ENCODE peak calls at places on chromosomes 1 and 21, in five cellular contexts. One of them, this sample, is unnamed.
A peak's percentile ranks its signal among the peaks of the same experiment; 100 is the strongest.

GRCh38 chr1:73065585-73065984 is 783.2 kb upstream of the NEGR1 start:
- DNase-seq in suprapubic skin: no peak
- DNase-seq in K562: no peak
- DNase-seq in breast epithelium: no peak
- DNase-seq in HepG2: no peak
- DNase-seq in this sample: no peak

GRCh38 chr1:229108598-229109201 is 162.2 kb upstream of the RAB4A start:
- DNase-seq in suprapubic skin: peak; percentile 56
- DNase-seq in HepG2: peak; percentile 33
- DNase-seq in breast epithelium: no peak
- DNase-seq in K562: no peak
- DNase-seq in this sample: no peak

GRCh38 chr21:46354046-46354445 is 30.1 kb downstream of the PCNT start:
- DNase-seq in HepG2: no peak
- DNase-seq in breast epithelium: no peak
- DNase-seq in suprapubic skin: no peak
- DNase-seq in K562: no peak
- DNase-seq in this sample: no peak

GRCh38 chr1:212635141-212635601 is 26.6 kb downstream of the ATF3 start:
- DNase-seq in HepG2: no peak
- DNase-seq in K562: no peak
- DNase-seq in breast epithelium: no peak
- DNase-seq in suprapubic skin: peak; percentile 37
- DNase-seq in this sample: no peak

GRCh38 chr1:230169454-230170152 is 102.6 kb downstream of the GALNT2 start:
- DNase-seq in HepG2: no peak
- DNase-seq in breast epithelium: no peak
- DNase-seq in suprapubic skin: no peak
- DNase-seq in K562: no peak
- DNase-seq in this sample: no peak

GRCh38 chr1:8384577-8384976 is 66.7 kb downstream of the SLC45A1 start:
- DNase-seq in K562: no peak
- DNase-seq in suprapubic skin: no peak
- DNase-seq in breast epithelium: no peak
- DNase-seq in HepG2: no peak
- DNase-seq in this sample: no peak

GRCh38 chr21:16358784-16359183 is 629.0 kb downstream of the USP25 start:
- DNase-seq in HepG2: no peak
- DNase-seq in K562: no peak
- DNase-seq in breast epithelium: no peak
- DNase-seq in suprapubic skin: no peak
- DNase-seq in this sample: no peak

GRCh38 chr1:54681396-54681795 is 34.3 kb upstream of the TTC4 start:
- DNase-seq in suprapubic skin: no peak
- DNase-seq in breast epithelium: no peak
- DNase-seq in HepG2: no peak
- DNase-seq in K562: no peak
- DNase-seq in this sample: no peak

GRCh38 chr1:32240140-32240951 is 6.7 kb upstream of the FAM167B start:
- DNase-seq in suprapubic skin: peak; percentile 86
- DNase-seq in K562: no peak
- DNase-seq in HepG2: no peak
- DNase-seq in breast epithelium: peak; percentile 75
- DNase-seq in this sample: no peak

GRCh38 chr1:44377925-44378784 is 23.1 kb upstream of the ERI3 start:
- DNase-seq in K562: peak; percentile 74
- DNase-seq in HepG2: peak; percentile 67
- DNase-seq in suprapubic skin: no peak
- DNase-seq in breast epithelium: no peak
- DNase-seq in this sample: peak; percentile 31

GRCh38 chr1:111739222-111739983 is at the start of gene INKA2:
- DNase-seq in K562: peak; percentile 96
- DNase-seq in HepG2: peak; percentile 83
- DNase-seq in breast epithelium: peak; percentile 83
- DNase-seq in suprapubic skin: peak; percentile 95
- DNase-seq in this sample: peak; percentile 83

GRCh38 chr21:42395910-42396625 is at the start of gene TMPRSS3:
- DNase-seq in breast epithelium: peak; percentile 89
- DNase-seq in suprapubic skin: no peak
- DNase-seq in HepG2: no peak
- DNase-seq in K562: no peak
- DNase-seq in this sample: no peak

GRCh38 chr1:30682396-30683275 is 40.7 kb downstream of the MATN1 start:
- DNase-seq in HepG2: no peak
- DNase-seq in suprapubic skin: peak; percentile 70
- DNase-seq in K562: no peak
- DNase-seq in breast epithelium: no peak
- DNase-seq in this sample: no peak

GRCh38 chr1:31764307-31765040 is at the start of gene ADGRB2:
- DNase-seq in suprapubic skin: no peak
- DNase-seq in breast epithelium: no peak
- DNase-seq in HepG2: no peak
- DNase-seq in K562: peak; percentile 74
- DNase-seq in this sample: no peak

GRCh38 chr1:55288245-55288644 is 73.1 kb upstream of the USP24 start:
- DNase-seq in suprapubic skin: no peak
- DNase-seq in HepG2: no peak
- DNase-seq in K562: no peak
- DNase-seq in breast epithelium: no peak
- DNase-seq in this sample: peak; percentile 38

GRCh38 chr1:55369474-55369873 is 154.3 kb upstream of the USP24 start:
- DNase-seq in K562: no peak
- DNase-seq in suprapubic skin: no peak
- DNase-seq in breast epithelium: no peak
- DNase-seq in HepG2: no peak
- DNase-seq in this sample: no peak

GRCh38 chr1:31792541-31792940 is 23.3 kb downstream of the SPOCD1 start:
- DNase-seq in K562: no peak
- DNase-seq in suprapubic skin: peak; percentile 47
- DNase-seq in breast epithelium: no peak
- DNase-seq in HepG2: no peak
- DNase-seq in this sample: no peak

GRCh38 chr1:6041432-6042062 is 4.1 kb upstream of the KCNAB2 start:
- DNase-seq in suprapubic skin: no peak
- DNase-seq in K562: peak; percentile 79
- DNase-seq in HepG2: no peak
- DNase-seq in breast epithelium: no peak
- DNase-seq in this sample: peak; percentile 58

GRCh38 chr1:178119623-178120022 is 25.7 kb downstream of the RASAL2 start:
- DNase-seq in HepG2: no peak
- DNase-seq in suprapubic skin: no peak
- DNase-seq in K562: no peak
- DNase-seq in breast epithelium: no peak
- DNase-seq in this sample: no peak

DNA sequence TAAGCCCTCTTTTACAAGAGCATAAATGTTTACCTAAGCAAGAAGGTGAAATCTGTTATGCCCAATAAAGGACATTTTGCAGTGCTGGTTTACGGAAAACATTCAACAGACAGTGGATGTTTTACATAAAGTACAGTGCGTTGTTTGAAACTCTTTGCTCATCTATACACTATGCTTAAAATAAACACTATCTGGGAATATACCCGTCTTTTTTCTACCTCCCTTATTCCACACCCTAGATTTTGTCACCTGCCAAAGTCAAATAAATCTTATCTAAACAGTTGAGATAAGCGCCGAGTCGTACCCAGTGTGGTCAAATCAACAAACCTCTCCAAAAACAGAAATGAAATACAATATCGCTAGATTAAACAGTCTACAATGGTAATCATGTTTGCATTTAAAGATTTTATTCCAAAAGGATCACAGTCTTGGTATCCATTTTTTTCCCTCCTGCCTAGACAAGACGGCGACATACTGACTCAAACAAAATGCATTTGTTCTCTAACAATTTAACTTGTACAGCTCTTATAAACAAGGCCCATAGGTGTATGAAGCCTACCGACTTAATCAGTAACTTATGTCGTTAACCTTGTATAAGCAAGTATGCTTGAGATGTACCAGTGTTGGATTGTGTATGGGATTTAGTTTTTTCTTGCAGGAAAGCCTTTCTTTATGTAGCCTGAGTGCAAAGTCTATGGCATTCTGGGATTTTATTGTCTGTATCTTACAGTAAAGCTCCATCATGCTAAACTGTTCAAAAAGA is 189.1 kb downstream of the FMN2 start:
- DNase-seq in K562: no peak
- DNase-seq in HepG2: no peak
- DNase-seq in suprapubic skin: no peak
- DNase-seq in breast epithelium: no peak
- DNase-seq in this sample: no peak
- TF ChIP-seq POLR2AphosphoS5 in K562: no peak
- TF ChIP-seq POLR2AphosphoS5 in HepG2: no peak
- TF ChIP-seq POLR2AphosphoS5 in suprapubic skin: no peak
- TF ChIP-seq POLR2AphosphoS5 in breast epithelium: no peak
- TF ChIP-seq POLR2AphosphoS5 in this sample: no peak

GRCh38 chr1:234297668-234298067 is 75.6 kb upstream of the COA6 start:
- DNase-seq in breast epithelium: no peak
- DNase-seq in suprapubic skin: no peak
- DNase-seq in HepG2: peak; percentile 6
- DNase-seq in K562: no peak
- DNase-seq in this sample: no peak

GRCh38 chr1:234300096-234300495 is 73.2 kb upstream of the COA6 start:
- DNase-seq in HepG2: no peak
- DNase-seq in breast epithelium: no peak
- DNase-seq in K562: no peak
- DNase-seq in suprapubic skin: no peak
- DNase-seq in this sample: no peak

GRCh38 chr1:234296481-234296880 is 76.8 kb upstream of the COA6 start:
- DNase-seq in HepG2: no peak
- DNase-seq in K562: no peak
- DNase-seq in breast epithelium: no peak
- DNase-seq in suprapubic skin: no peak
- DNase-seq in this sample: no peak

GRCh38 chr1:234303231-234303630 is 70.0 kb upstream of the COA6 start:
- DNase-seq in suprapubic skin: no peak
- DNase-seq in K562: no peak
- DNase-seq in HepG2: no peak
- DNase-seq in breast epithelium: no peak
- DNase-seq in this sample: no peak

DNA sequence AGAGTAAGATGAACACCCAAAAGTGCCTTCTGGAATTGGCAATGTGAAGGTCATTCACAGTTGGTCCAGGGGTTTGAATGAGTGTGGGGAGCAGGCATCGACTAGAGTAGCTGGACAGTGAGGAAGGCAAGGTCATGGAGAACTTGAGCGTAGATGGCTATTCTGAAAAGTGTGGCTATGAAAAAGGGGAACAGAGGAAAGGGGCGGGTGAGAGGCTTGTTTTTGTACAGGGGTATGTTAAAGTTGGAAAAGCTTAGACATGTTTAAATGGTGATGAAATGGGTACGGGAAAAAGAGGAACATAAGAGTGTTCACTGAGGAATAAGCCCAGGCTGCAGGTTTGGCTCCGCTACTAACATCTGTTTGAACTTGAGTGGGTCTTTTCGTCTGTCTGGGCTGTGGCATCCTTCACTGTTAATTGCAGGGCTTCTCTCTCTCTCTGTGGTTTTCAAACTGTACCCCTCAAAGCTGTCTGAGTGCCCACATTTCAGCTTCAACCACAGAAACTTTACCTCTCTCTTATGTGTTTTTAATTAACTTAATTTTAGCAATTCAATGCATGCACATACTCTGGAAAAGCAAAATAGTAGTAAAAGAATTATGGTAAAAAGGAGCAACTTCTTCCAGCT is 70.8 kb upstream of the COA6 start:
- DNase-seq in K562: no peak
- DNase-seq in HepG2: no peak
- DNase-seq in suprapubic skin: no peak
- DNase-seq in breast epithelium: no peak
- DNase-seq in this sample: no peak
- TF ChIP-seq POLR2A in K562: no peak
- TF ChIP-seq POLR2A in HepG2: no peak
- TF ChIP-seq POLR2A in suprapubic skin: no peak
- TF ChIP-seq POLR2A in breast epithelium: no peak
- TF ChIP-seq POLR2A in this sample: no peak

GRCh38 chr1:234963180-234963903 is 165.3 kb downstream of the TOMM20 start:
- DNase-seq in breast epithelium: peak; percentile 91
- DNase-seq in K562: peak; percentile 76
- DNase-seq in HepG2: peak; percentile 99
- DNase-seq in suprapubic skin: peak; percentile 89
- DNase-seq in this sample: peak; percentile 77

GRCh38 chr1:234961468-234962339 is 166.9 kb downstream of the TOMM20 start:
- DNase-seq in suprapubic skin: peak; percentile 64
- DNase-seq in breast epithelium: no peak
- DNase-seq in HepG2: no peak
- DNase-seq in K562: no peak
- DNase-seq in this sample: no peak

GRCh38 chr1:234960722-234961467 is 167.7 kb downstream of the TOMM20 start:
- DNase-seq in HepG2: peak; percentile 98
- DNase-seq in K562: peak; percentile 44
- DNase-seq in breast epithelium: no peak
- DNase-seq in suprapubic skin: peak; percentile 73
- DNase-seq in this sample: no peak

GRCh38 chr1:234963904-234964702 is 164.5 kb downstream of the TOMM20 start:
- DNase-seq in HepG2: peak; percentile 77
- DNase-seq in suprapubic skin: peak; percentile 67
- DNase-seq in breast epithelium: no peak
- DNase-seq in K562: no peak
- DNase-seq in this sample: no peak

GRCh38 chr1:234962340-234962989 is 166.2 kb downstream of the TOMM20 start:
- DNase-seq in breast epithelium: no peak
- DNase-seq in K562: peak; percentile 67
- DNase-seq in suprapubic skin: peak; percentile 85
- DNase-seq in HepG2: peak; percentile 67
- DNase-seq in this sample: no peak
- TF ChIP-seq POLR2AphosphoS5 in breast epithelium: peak; percentile 29
- TF ChIP-seq POLR2AphosphoS5 in K562: peak; percentile 30
- TF ChIP-seq POLR2AphosphoS5 in suprapubic skin: peak; percentile 18
- TF ChIP-seq POLR2AphosphoS5 in HepG2: peak; percentile 47
- TF ChIP-seq POLR2AphosphoS5 in this sample: peak; percentile 62

GRCh38 chr1:234533034-234533571 is 54.1 kb upstream of the TARBP1 start:
- DNase-seq in suprapubic skin: peak; percentile 88
- DNase-seq in HepG2: no peak
- DNase-seq in breast epithelium: peak; percentile 60
- DNase-seq in K562: no peak
- DNase-seq in this sample: no peak

GRCh38 chr1:234530641-234531040 is 51.7 kb upstream of the TARBP1 start:
- DNase-seq in HepG2: no peak
- DNase-seq in K562: no peak
- DNase-seq in suprapubic skin: peak; percentile 9
- DNase-seq in breast epithelium: no peak
- DNase-seq in this sample: no peak

GRCh38 chr1:234533975-234534876 is 55.2 kb upstream of the TARBP1 start:
- DNase-seq in HepG2: no peak
- DNase-seq in breast epithelium: peak; percentile 97
- DNase-seq in suprapubic skin: peak; percentile 98
- DNase-seq in K562: no peak
- DNase-seq in this sample: no peak

GRCh38 chr1:234531181-234532132 is 52.5 kb upstream of the TARBP1 start:
- DNase-seq in HepG2: no peak
- DNase-seq in K562: no peak
- DNase-seq in suprapubic skin: peak; percentile 89
- DNase-seq in breast epithelium: peak; percentile 82
- DNase-seq in this sample: no peak

DNA sequence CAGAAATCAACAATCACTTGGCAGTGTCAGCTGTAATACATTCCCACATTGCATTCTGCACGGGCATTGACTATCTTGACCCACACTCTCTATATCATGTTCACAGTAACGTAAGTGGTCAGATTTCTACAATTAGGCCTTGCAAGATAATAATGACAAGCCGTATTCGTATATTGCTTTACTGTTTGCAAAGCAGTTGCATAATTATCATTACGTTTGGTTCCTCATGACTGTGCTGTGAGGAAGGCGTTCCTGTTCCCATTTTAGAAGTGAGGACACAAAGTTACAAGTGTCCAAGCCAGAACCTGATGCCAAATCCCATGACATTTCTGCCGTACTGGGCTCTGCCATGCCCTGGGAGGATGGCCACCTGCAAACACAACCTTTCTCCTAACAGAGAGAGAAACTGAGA is 53.5 kb upstream of the TARBP1 start:
- DNase-seq in suprapubic skin: no peak
- DNase-seq in K562: no peak
- DNase-seq in breast epithelium: peak; percentile 79
- DNase-seq in HepG2: no peak
- DNase-seq in this sample: no peak
- TF ChIP-seq POLR2A in suprapubic skin: no peak
- TF ChIP-seq POLR2A in K562: no peak
- TF ChIP-seq POLR2A in breast epithelium: no peak
- TF ChIP-seq POLR2A in HepG2: no peak
- TF ChIP-seq POLR2A in this sample: no peak

This sample was measured in GM12892.